ENCODE peak calls at places on chromosome 1, in ten cellular contexts. One of them, this sample, is unnamed.

GRCh38 chr1:118101445-118101844 is 83.6 kb downstream of the SPAG17 start:
- DNase-seq in cardiac muscle cell: no peak
- DNase-seq in neural crest cell: no peak
- DNase-seq in sigmoid colon: no peak
- DNase-seq in pancreas: no peak
- DNase-seq in astrocyte of the spinal cord: peak; percentile 4
- DNase-seq in HCT116: no peak
- DNase-seq in glutamatergic neuron: no peak
- DNase-seq in HFFc6: peak; percentile 42
- DNase-seq in A549: no peak
- DNase-seq in this sample: no peak

GRCh38 chr1:8396083-8396911 is 78.4 kb downstream of the SLC45A1 start:
- DNase-seq in pancreas: no peak
- DNase-seq in neural crest cell: no peak
- DNase-seq in glutamatergic neuron: no peak
- DNase-seq in HFFc6: peak; percentile 61
- DNase-seq in HCT116: no peak
- DNase-seq in astrocyte of the spinal cord: peak; percentile 67
- DNase-seq in sigmoid colon: no peak
- DNase-seq in A549: no peak
- DNase-seq in cardiac muscle cell: peak; percentile 47
- DNase-seq in this sample: no peak

GRCh38 chr1:84726593-84727275 is 36.5 kb upstream of the SSX2IP start:
- DNase-seq in astrocyte of the spinal cord: peak; percentile 33
- DNase-seq in cardiac muscle cell: no peak
- DNase-seq in HFFc6: peak; percentile 15
- DNase-seq in sigmoid colon: no peak
- DNase-seq in glutamatergic neuron: no peak
- DNase-seq in pancreas: no peak
- DNase-seq in A549: no peak
- DNase-seq in neural crest cell: no peak
- DNase-seq in HCT116: no peak
- DNase-seq in this sample: no peak

GRCh38 chr1:30372792-30373433 is 350.5 kb downstream of the MATN1 start:
- DNase-seq in sigmoid colon: peak; percentile 44
- DNase-seq in cardiac muscle cell: no peak
- DNase-seq in pancreas: no peak
- DNase-seq in glutamatergic neuron: no peak
- DNase-seq in astrocyte of the spinal cord: no peak
- DNase-seq in A549: no peak
- DNase-seq in HCT116: no peak
- DNase-seq in neural crest cell: no peak
- DNase-seq in HFFc6: no peak
- DNase-seq in this sample: no peak

GRCh38 chr1:202034683-202035462 is 24.5 kb downstream of the ELF3 start:
- DNase-seq in HFFc6: peak; percentile 80
- DNase-seq in astrocyte of the spinal cord: peak; percentile 97
- DNase-seq in pancreas: peak; percentile 89
- DNase-seq in HCT116: peak; percentile 91
- DNase-seq in glutamatergic neuron: peak; percentile 51
- DNase-seq in A549: peak; percentile 91
- DNase-seq in cardiac muscle cell: peak; percentile 30
- DNase-seq in neural crest cell: no peak
- DNase-seq in sigmoid colon: peak; percentile 80
- DNase-seq in this sample: peak; percentile 82

GRCh38 chr1:233675893-233676292 is 62.0 kb downstream of the KCNK1 start:
- DNase-seq in glutamatergic neuron: no peak
- DNase-seq in A549: no peak
- DNase-seq in cardiac muscle cell: no peak
- DNase-seq in HFFc6: no peak
- DNase-seq in sigmoid colon: no peak
- DNase-seq in astrocyte of the spinal cord: no peak
- DNase-seq in neural crest cell: no peak
- DNase-seq in HCT116: no peak
- DNase-seq in pancreas: no peak
- DNase-seq in this sample: no peak

GRCh38 chr1:8477199-8477982 is 159.5 kb downstream of the SLC45A1 start:
- DNase-seq in HCT116: no peak
- DNase-seq in HFFc6: peak; percentile 41
- DNase-seq in neural crest cell: no peak
- DNase-seq in sigmoid colon: no peak
- DNase-seq in glutamatergic neuron: no peak
- DNase-seq in A549: no peak
- DNase-seq in astrocyte of the spinal cord: peak; percentile 72
- DNase-seq in pancreas: no peak
- DNase-seq in cardiac muscle cell: no peak
- DNase-seq in this sample: peak; percentile 81

GRCh38 chr1:118247593-118247992 is 62.6 kb upstream of the SPAG17 start:
- DNase-seq in neural crest cell: no peak
- DNase-seq in pancreas: no peak
- DNase-seq in HCT116: peak; percentile 0
- DNase-seq in HFFc6: peak; percentile 9
- DNase-seq in sigmoid colon: no peak
- DNase-seq in astrocyte of the spinal cord: no peak
- DNase-seq in A549: peak; percentile 1
- DNase-seq in cardiac muscle cell: peak; percentile 29
- DNase-seq in glutamatergic neuron: no peak
- DNase-seq in this sample: no peak

GRCh38 chr1:58246549-58246948 is 300.0 kb downstream of the OMA1 start:
- DNase-seq in astrocyte of the spinal cord: no peak
- DNase-seq in neural crest cell: no peak
- DNase-seq in HCT116: no peak
- DNase-seq in A549: no peak
- DNase-seq in glutamatergic neuron: no peak
- DNase-seq in sigmoid colon: no peak
- DNase-seq in pancreas: no peak
- DNase-seq in HFFc6: no peak
- DNase-seq in cardiac muscle cell: no peak
- DNase-seq in this sample: no peak

GRCh38 chr1:24636661-24637357 is 6.3 kb upstream of the SRRM1 start:
- DNase-seq in HCT116: no peak
- DNase-seq in sigmoid colon: no peak
- DNase-seq in astrocyte of the spinal cord: no peak
- DNase-seq in pancreas: no peak
- DNase-seq in HFFc6: no peak
- DNase-seq in A549: no peak
- DNase-seq in cardiac muscle cell: no peak
- DNase-seq in neural crest cell: no peak
- DNase-seq in glutamatergic neuron: no peak
- DNase-seq in this sample: no peak

GRCh38 chr1:24639881-24640280 is 3.2 kb upstream of the SRRM1 start:
- DNase-seq in glutamatergic neuron: no peak
- DNase-seq in pancreas: no peak
- DNase-seq in HCT116: no peak
- DNase-seq in A549: no peak
- DNase-seq in cardiac muscle cell: no peak
- DNase-seq in sigmoid colon: no peak
- DNase-seq in neural crest cell: no peak
- DNase-seq in HFFc6: no peak
- DNase-seq in astrocyte of the spinal cord: no peak
- DNase-seq in this sample: no peak

GRCh38 chr1:24639094-24639493 is 4.0 kb upstream of the SRRM1 start:
- DNase-seq in pancreas: no peak
- DNase-seq in cardiac muscle cell: no peak
- DNase-seq in HFFc6: no peak
- DNase-seq in neural crest cell: no peak
- DNase-seq in A549: no peak
- DNase-seq in glutamatergic neuron: no peak
- DNase-seq in astrocyte of the spinal cord: no peak
- DNase-seq in HCT116: no peak
- DNase-seq in sigmoid colon: no peak
- DNase-seq in this sample: no peak

GRCh38 chr1:24632776-24633175 is 10.3 kb upstream of the SRRM1 start:
- DNase-seq in A549: no peak
- DNase-seq in HCT116: no peak
- DNase-seq in glutamatergic neuron: no peak
- DNase-seq in sigmoid colon: no peak
- DNase-seq in astrocyte of the spinal cord: no peak
- DNase-seq in pancreas: no peak
- DNase-seq in cardiac muscle cell: no peak
- DNase-seq in HFFc6: no peak
- DNase-seq in neural crest cell: no peak
- DNase-seq in this sample: no peak

DNA sequence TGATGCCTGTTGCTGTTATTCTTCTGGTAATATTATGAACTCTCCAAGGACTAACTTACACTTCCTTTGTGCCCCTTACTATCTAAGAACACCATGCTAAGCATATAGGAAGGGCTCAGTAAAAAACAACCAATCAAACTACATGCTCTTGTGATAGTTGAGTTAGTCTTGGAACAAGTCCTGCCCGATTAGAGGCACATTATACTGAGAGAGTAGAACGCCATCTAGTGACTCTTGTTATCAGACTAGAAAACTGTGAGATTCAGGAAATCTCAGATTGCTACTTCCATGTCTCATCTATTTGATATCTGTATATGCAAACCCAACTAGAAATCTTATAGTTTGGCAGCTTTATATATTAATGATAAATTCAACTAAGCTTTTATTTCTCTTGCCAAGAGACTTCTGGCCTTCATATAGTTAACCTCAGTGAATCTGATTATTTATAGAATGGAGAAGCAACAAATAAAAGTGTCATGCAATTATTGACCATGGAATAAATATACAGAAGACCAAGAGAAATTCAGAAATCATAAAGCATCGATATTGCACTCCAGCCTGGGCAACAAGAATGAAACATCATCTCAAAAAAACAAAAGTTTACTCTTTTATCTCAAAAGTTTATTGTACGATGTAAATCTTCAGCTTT is 7.8 kb upstream of the SRRM1 start:
- DNase-seq in A549: peak; percentile 60
- DNase-seq in neural crest cell: no peak
- DNase-seq in cardiac muscle cell: peak; percentile 72
- DNase-seq in sigmoid colon: no peak
- DNase-seq in HFFc6: peak; percentile 78
- DNase-seq in astrocyte of the spinal cord: peak; percentile 79
- DNase-seq in HCT116: peak; percentile 65
- DNase-seq in glutamatergic neuron: no peak
- DNase-seq in pancreas: no peak
- DNase-seq in this sample: peak; percentile 44
- TF ChIP-seq CTCF in A549: peak; percentile 69
- TF ChIP-seq CTCF in neural crest cell: peak; percentile 73
- TF ChIP-seq CTCF in cardiac muscle cell: peak; percentile 68
- TF ChIP-seq CTCF in sigmoid colon: peak; percentile 44
- TF ChIP-seq CTCF in HFFc6: peak; percentile 80
- TF ChIP-seq CTCF in astrocyte of the spinal cord: peak; percentile 67
- TF ChIP-seq CTCF in HCT116: peak; percentile 67
- TF ChIP-seq CTCF in glutamatergic neuron: no peak
- TF ChIP-seq CTCF in pancreas: peak; percentile 30
- TF ChIP-seq CTCF in this sample: peak; percentile 69

DNA sequence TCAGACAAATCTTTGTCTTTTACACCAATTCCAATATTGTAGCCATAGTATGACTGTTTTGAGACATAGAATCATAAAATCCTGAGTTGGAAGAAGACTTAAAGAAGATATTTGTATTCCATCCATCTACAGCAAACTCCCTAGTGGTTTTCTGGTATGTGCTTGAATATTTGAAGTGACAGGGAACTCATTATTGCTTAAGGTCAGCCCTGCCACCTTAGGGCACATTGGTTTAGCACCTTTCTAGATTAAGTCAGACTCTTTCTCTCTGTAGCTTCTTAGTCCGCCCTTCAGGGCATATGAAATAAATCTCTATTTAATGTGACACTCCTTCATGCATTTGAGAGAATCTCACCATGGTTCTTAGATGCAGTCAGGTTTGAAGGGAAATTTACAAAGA is 49.8 kb downstream of the PTGER3 start:
- DNase-seq in A549: no peak
- DNase-seq in cardiac muscle cell: no peak
- DNase-seq in HCT116: no peak
- DNase-seq in glutamatergic neuron: no peak
- DNase-seq in neural crest cell: no peak
- DNase-seq in sigmoid colon: no peak
- DNase-seq in pancreas: no peak
- DNase-seq in HFFc6: no peak
- DNase-seq in astrocyte of the spinal cord: no peak
- DNase-seq in this sample: no peak
- TF ChIP-seq CTCF in A549: no peak
- TF ChIP-seq CTCF in cardiac muscle cell: no peak
- TF ChIP-seq CTCF in HCT116: no peak
- TF ChIP-seq CTCF in glutamatergic neuron: no peak
- TF ChIP-seq CTCF in neural crest cell: no peak
- TF ChIP-seq CTCF in sigmoid colon: no peak
- TF ChIP-seq CTCF in pancreas: no peak
- TF ChIP-seq CTCF in HFFc6: no peak
- TF ChIP-seq CTCF in astrocyte of the spinal cord: no peak
- TF ChIP-seq CTCF in this sample: no peak

GRCh38 chr1:246622035-246622652 is 55.9 kb downstream of the CNST start:
- DNase-seq in cardiac muscle cell: no peak
- DNase-seq in A549: no peak
- DNase-seq in pancreas: no peak
- DNase-seq in glutamatergic neuron: no peak
- DNase-seq in HCT116: no peak
- DNase-seq in astrocyte of the spinal cord: no peak
- DNase-seq in HFFc6: peak; percentile 43
- DNase-seq in sigmoid colon: no peak
- DNase-seq in neural crest cell: no peak
- DNase-seq in this sample: no peak

GRCh38 chr1:246617768-246618167 is 51.5 kb downstream of the CNST start:
- DNase-seq in neural crest cell: no peak
- DNase-seq in A549: no peak
- DNase-seq in glutamatergic neuron: no peak
- DNase-seq in HFFc6: no peak
- DNase-seq in HCT116: no peak
- DNase-seq in cardiac muscle cell: no peak
- DNase-seq in pancreas: no peak
- DNase-seq in astrocyte of the spinal cord: no peak
- DNase-seq in sigmoid colon: no peak
- DNase-seq in this sample: no peak

GRCh38 chr1:246613131-246613758 is 47.0 kb downstream of the CNST start:
- DNase-seq in glutamatergic neuron: no peak
- DNase-seq in cardiac muscle cell: no peak
- DNase-seq in HFFc6: no peak
- DNase-seq in neural crest cell: no peak
- DNase-seq in A549: no peak
- DNase-seq in pancreas: no peak
- DNase-seq in astrocyte of the spinal cord: no peak
- DNase-seq in HCT116: no peak
- DNase-seq in sigmoid colon: no peak
- DNase-seq in this sample: no peak

GRCh38 chr1:246618240-246618639 is 52.0 kb downstream of the CNST start:
- DNase-seq in glutamatergic neuron: no peak
- DNase-seq in neural crest cell: no peak
- DNase-seq in sigmoid colon: no peak
- DNase-seq in HCT116: no peak
- DNase-seq in cardiac muscle cell: no peak
- DNase-seq in astrocyte of the spinal cord: no peak
- DNase-seq in HFFc6: no peak
- DNase-seq in pancreas: no peak
- DNase-seq in A549: no peak
- DNase-seq in this sample: no peak

GRCh38 chr1:246617156-246617555 is 50.9 kb downstream of the CNST start:
- DNase-seq in astrocyte of the spinal cord: no peak
- DNase-seq in glutamatergic neuron: no peak
- DNase-seq in pancreas: no peak
- DNase-seq in neural crest cell: no peak
- DNase-seq in cardiac muscle cell: no peak
- DNase-seq in HCT116: no peak
- DNase-seq in HFFc6: no peak
- DNase-seq in A549: no peak
- DNase-seq in sigmoid colon: no peak
- DNase-seq in this sample: no peak
- TF ChIP-seq CTCF in astrocyte of the spinal cord: no peak
- TF ChIP-seq CTCF in glutamatergic neuron: no peak
- TF ChIP-seq CTCF in pancreas: no peak
- TF ChIP-seq CTCF in neural crest cell: no peak
- TF ChIP-seq CTCF in cardiac muscle cell: no peak
- TF ChIP-seq CTCF in HCT116: no peak
- TF ChIP-seq CTCF in HFFc6: no peak
- TF ChIP-seq CTCF in A549: no peak
- TF ChIP-seq CTCF in sigmoid colon: no peak
- TF ChIP-seq CTCF in this sample: no peak

GRCh38 chr1:178037510-178038253 is 56.2 kb upstream of the RASAL2 start:
- DNase-seq in HFFc6: peak; percentile 24
- DNase-seq in sigmoid colon: peak; percentile 92
- DNase-seq in A549: peak; percentile 88
- DNase-seq in HCT116: peak; percentile 40
- DNase-seq in astrocyte of the spinal cord: peak; percentile 76
- DNase-seq in glutamatergic neuron: peak; percentile 84
- DNase-seq in cardiac muscle cell: peak; percentile 79
- DNase-seq in pancreas: peak; percentile 95
- DNase-seq in neural crest cell: peak; percentile 68
- DNase-seq in this sample: peak; percentile 45
- TF ChIP-seq CTCF in HFFc6: peak; percentile 59
- TF ChIP-seq CTCF in sigmoid colon: peak; percentile 43
- TF ChIP-seq CTCF in A549: peak; percentile 47
- TF ChIP-seq CTCF in HCT116: peak; percentile 41
- TF ChIP-seq CTCF in astrocyte of the spinal cord: peak; percentile 36
- TF ChIP-seq CTCF in glutamatergic neuron: no peak
- TF ChIP-seq CTCF in cardiac muscle cell: peak; percentile 34
- TF ChIP-seq CTCF in pancreas: no peak
- TF ChIP-seq CTCF in neural crest cell: peak; percentile 53
- TF ChIP-seq CTCF in this sample: peak; percentile 39

This sample was measured in AG09319.